ENCODE peak calls at places on chromosome 14, in nine cellular contexts. F is stimulated activated CD4-positive, alpha-beta T cell treated with anti-CD3 and anti-CD28 coated beads, Interleukin-1b, Interleukin-23, amount 100 ng/mL, for 48 hours; G is cardiac fibroblast; M is GM23338; J is left ventricle myocardium inferior; R is T-helper 9 cell; O is ascending aorta; B is lower leg skin; Z is Calu3. W is an unnamed sample.

GRCh38 chr14:75221797-75222196 is 45.4 kb upstream of the TMED10 start:
- DNase-seq in R (no peak), J (no peak), B (no peak), M (no peak), O (no peak), Z (no peak), F (no peak), G (no peak), W (no peak)

GRCh38 chr14:68888883-68889282 is 90.2 kb downstream of the ACTN1 start:
- DNase-seq in B (no peak), J (no peak), M (no peak), R (no peak), F (no peak), Z (no peak), O (no peak), G (no peak), W (no peak)

GRCh38 chr14:104244221-104245011 is 106.0 kb downstream of the KIF26A start:
- DNase-seq in M (no peak), O (no peak), G (no peak), F (no peak), J (no peak), R (no peak), Z (no peak), B (peak; percentile 62), W (no peak)

GRCh38 chr14:61179061-61179675 is 102.0 kb downstream of the TMEM30B start:
- DNase-seq in J (no peak), G (no peak), M (no peak), F (no peak), O (no peak), B (no peak), R (no peak), Z (peak; percentile 22), W (no peak)

GRCh38 chr14:103724116-103724515 is 8.5 kb downstream of the ZFYVE21 start:
- DNase-seq in O (no peak), M (no peak), G (peak; percentile 84), F (no peak), R (no peak), Z (no peak), J (peak; percentile 75), B (no peak), W (peak; percentile 57)

GRCh38 chr14:80809663-80810062 is 131.9 kb downstream of the CEP128 start:
- DNase-seq in R (no peak), J (no peak), B (no peak), Z (no peak), O (no peak), M (no peak), G (no peak), F (no peak), W (no peak)

GRCh38 chr14:51185180-51185579 is 54.9 kb upstream of the TMX1 start:
- DNase-seq in B (no peak), M (no peak), Z (no peak), J (no peak), R (no peak), O (no peak), G (no peak), F (peak; percentile 9), W (no peak)

GRCh38 chr14:95701846-95702221 is 12.1 kb downstream of the TCL1A start:
- DNase-seq in R (no peak), Z (no peak), M (peak; percentile 68), J (no peak), B (peak; percentile 82), F (no peak), G (peak; percentile 9), O (no peak), W (no peak)

GRCh38 chr14:78700236-78700635 is 530.1 kb downstream of the NRXN3 start:
- DNase-seq in F (no peak), B (no peak), Z (no peak), M (no peak), J (no peak), R (no peak), G (no peak), O (no peak), W (no peak)

GRCh38 chr14:77088219-77088618 is 9.8 kb upstream of the CIPC start:
- DNase-seq in F (no peak), R (no peak), M (peak; percentile 100), Z (peak; percentile 81), J (no peak), B (no peak), O (no peak), G (no peak), W (no peak)

GRCh38 chr14:99821519-99822165 is 28.4 kb downstream of the EML1 start:
- DNase-seq in M (no peak), B (peak; percentile 25), J (no peak), R (no peak), F (no peak), O (no peak), Z (peak; percentile 11), G (peak; percentile 46), W (no peak)

W was measured in hepatic stellate cell.